ENCODE peak calls at places on chromosomes 5 and 9, in ten cellular contexts. S is uterus, C is transverse colon, K is adrenal gland, G is esophagus muscularis mucosa, R is ovary, O is body of pancreas, B is IMR-90, Q is gastrocnemius medialis, N is A549. P is an unnamed sample.

GRCh38 chr9:89440548-89440947 is 57.4 kb downstream of the SEMA4D start:
- DNase-seq in S (no peak), C (peak; percentile 35), K (peak; percentile 63), G (no peak), R (no peak), O (peak; percentile 73), B (no peak), Q (peak; percentile 93), N (no peak), P (peak; percentile 67)

GRCh38 chr5:111673896-111674626 is 82.9 kb downstream of the NREP start:
- DNase-seq in S (no peak), C (no peak), K (no peak), G (peak; percentile 14), R (no peak), O (no peak), B (no peak), Q (no peak), N (no peak), P (no peak)

GRCh38 chr5:125053179-125053578 is 306.7 kb upstream of the ZNF608 start:
- DNase-seq in S (no peak), C (no peak), K (no peak), G (no peak), R (no peak), O (no peak), B (no peak), Q (no peak), N (no peak), P (no peak)

GRCh38 chr5:136538534-136538933 is 173.2 kb upstream of the TRPC7 start:
- DNase-seq in S (no peak), C (no peak), K (no peak), G (no peak), R (no peak), O (no peak), B (no peak), Q (no peak), N (no peak), P (no peak)

GRCh38 chr5:78213799-78214198 is 80.7 kb downstream of the AP3B1 start:
- DNase-seq in S (no peak), C (no peak), K (no peak), G (no peak), R (no peak), O (no peak), B (no peak), Q (no peak), N (no peak), P (no peak)

GRCh38 chr5:170632985-170633234 is 129.1 kb downstream of the KCNIP1 start:
- DNase-seq in S (peak; percentile 77), C (peak; percentile 45), K (no peak), G (no peak), R (peak; percentile 76), O (no peak), B (no peak), Q (no peak), N (no peak), P (no peak)

GRCh38 chr5:138287252-138287651 is 12.8 kb upstream of the GFRA3 start:
- DNase-seq in S (no peak), C (no peak), K (no peak), G (no peak), R (no peak), O (no peak), B (no peak), Q (no peak), N (no peak), P (no peak)

GRCh38 chr9:131732061-131732526 is 7.8 kb downstream of the RAPGEF1 start:
- DNase-seq in S (no peak), C (peak; percentile 57), K (no peak), G (no peak), R (no peak), O (no peak), B (peak; percentile 78), Q (peak; percentile 76), N (no peak), P (peak; percentile 89)

DNA sequence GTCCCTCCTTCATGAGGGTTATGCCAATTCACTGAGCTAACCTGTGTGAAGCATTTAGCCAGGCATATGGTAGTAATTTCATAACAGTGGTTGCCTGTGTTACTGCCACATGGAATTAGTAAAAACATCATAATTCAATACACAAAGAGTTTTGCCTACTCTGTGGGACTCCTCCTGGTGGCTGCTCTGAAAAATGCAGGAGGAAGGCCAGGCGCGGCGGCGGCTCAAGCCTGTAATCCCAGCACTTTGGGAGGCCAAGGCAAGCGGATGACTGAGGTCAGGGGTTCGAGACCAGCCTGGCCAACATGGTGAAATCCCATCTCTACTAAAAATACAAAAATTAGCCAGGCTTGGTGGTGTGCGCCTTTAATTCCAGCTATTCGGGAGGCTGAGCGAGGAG is 547.3 kb downstream of the CDK5RAP2 start:
- DNase-seq in S (no peak), C (no peak), K (no peak), G (no peak), R (no peak), O (no peak), B (no peak), Q (no peak), N (peak; percentile 13), P (no peak)
- TF ChIP-seq CTCF in S (no peak), C (no peak), K (no peak), G (no peak), R (no peak), O (peak; percentile 10), B (peak; percentile 17), Q (no peak), N (no peak), P (no peak)

DNA sequence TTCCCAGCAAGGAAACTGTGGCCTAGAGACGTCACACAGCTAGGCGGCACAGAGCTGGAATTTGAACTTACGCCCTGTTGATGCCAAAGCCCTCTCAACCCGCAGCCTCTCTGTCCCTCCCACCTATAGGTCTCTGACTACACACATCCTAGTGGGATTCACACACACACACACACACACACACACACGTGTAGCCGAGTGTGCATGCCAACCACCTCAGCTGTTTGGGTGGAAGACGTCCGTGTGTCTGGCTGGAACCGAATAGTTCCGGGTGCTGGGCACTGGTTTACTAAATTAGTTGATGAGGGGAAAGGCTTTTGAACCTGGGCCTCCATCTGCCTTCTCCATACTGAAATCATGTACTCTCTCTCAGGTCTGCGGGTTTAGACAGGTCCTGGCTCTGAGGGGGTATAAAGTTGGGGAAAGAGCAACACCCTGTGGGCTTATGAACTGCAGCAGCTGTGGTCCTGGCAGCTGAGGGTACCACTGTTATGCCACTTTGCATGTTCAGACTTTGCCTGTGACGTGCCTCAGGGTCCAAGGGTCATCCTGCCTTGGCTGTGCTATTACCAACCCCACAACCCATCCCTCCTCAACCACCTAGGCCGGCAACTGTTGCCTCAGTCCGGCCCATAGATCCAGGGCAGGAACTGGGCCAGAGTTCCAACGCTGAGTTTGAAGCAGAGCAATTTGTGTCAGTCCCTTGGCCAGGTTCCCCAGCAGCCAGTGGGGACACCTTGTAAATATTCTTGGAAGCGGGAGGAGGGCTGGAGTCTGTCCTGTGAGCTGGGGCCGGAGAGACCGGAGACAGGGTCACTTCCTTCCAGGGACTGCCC is 50.5 kb downstream of the PSD2 start:
- DNase-seq in S (no peak), C (no peak), K (no peak), G (no peak), R (peak; percentile 13), O (peak; percentile 83), B (no peak), Q (no peak), N (no peak), P (no peak)
- TF ChIP-seq POLR2A in S (no peak), C (no peak), K (no peak), G (no peak), R (no peak), O (no peak), B (no peak), Q (no peak), N (no peak), P (no peak)

GRCh38 chr9:77806697-77807096 is 158.6 kb upstream of the GNA14 start:
- DNase-seq in S (no peak), C (no peak), K (no peak), G (no peak), R (no peak), O (no peak), B (no peak), Q (no peak), N (no peak), P (no peak)

GRCh38 chr9:77807295-77807694 is 159.2 kb upstream of the GNA14 start:
- DNase-seq in S (no peak), C (no peak), K (no peak), G (no peak), R (no peak), O (no peak), B (peak; percentile 93), Q (peak; percentile 37), N (peak; percentile 27), P (no peak)

GRCh38 chr9:77809552-77809951 is 161.4 kb upstream of the GNA14 start:
- DNase-seq in S (no peak), C (no peak), K (no peak), G (no peak), R (no peak), O (no peak), B (peak; percentile 29), Q (no peak), N (no peak), P (no peak)

GRCh38 chr9:77808750-77809079 is 160.6 kb upstream of the GNA14 start:
- DNase-seq in S (no peak), C (no peak), K (no peak), G (no peak), R (no peak), O (no peak), B (no peak), Q (no peak), N (no peak), P (no peak)

DNA sequence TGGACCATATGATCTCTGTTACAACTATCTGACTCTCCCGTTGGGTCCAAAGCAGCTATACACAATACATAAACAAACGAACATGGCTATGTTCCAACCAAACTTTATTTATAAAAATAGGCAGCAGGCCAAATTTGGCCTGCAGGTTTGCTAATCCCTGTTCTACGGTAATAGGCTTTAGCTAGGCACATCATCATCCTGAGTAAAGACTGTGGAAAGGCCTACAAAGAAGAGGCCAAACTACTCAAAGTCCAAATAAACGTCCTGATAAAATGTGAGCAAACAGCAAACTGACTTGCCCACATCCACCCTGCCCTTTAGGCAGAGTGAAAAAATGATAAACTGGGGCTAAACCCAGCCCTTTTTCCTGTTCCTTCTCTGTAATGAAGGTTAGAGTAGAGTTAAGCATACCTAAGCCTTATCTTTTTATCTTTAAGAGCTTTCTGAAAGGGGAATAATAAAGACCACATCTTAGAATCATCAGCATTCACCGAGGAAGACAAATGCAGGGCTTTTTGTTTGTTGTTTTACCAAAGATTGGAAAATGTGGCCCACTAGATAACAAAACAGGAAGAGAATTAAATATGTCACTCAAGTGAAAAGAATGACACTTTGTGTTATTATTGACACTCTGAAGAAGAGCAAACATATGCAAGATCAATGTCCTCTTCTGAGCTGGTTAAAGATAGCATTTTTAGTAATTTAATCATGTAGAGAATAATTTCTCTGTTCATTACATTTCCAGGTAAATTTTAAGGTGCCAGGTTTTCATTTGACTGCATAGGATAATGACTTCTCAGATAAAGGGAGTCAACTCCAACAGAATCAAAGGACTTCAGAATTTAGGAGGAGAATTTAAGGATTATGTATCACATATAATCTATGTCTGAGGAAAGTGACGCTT is 160.0 kb upstream of the GNA14 start:
- DNase-seq in S (no peak), C (no peak), K (no peak), G (no peak), R (no peak), O (no peak), B (no peak), Q (no peak), N (no peak), P (no peak)
- H3K27ac ChIP-seq in S (no peak overlapping the region), C (peak overlapping the region; percentile 42), K (no peak overlapping the region), G (no peak overlapping the region), R (no peak overlapping the region), O (no peak overlapping the region), B (peak overlapping the region; percentile 29), Q (peak overlapping the region; percentile 76), N (peak overlapping the region; percentile 36), P (no peak overlapping the region)

DNA sequence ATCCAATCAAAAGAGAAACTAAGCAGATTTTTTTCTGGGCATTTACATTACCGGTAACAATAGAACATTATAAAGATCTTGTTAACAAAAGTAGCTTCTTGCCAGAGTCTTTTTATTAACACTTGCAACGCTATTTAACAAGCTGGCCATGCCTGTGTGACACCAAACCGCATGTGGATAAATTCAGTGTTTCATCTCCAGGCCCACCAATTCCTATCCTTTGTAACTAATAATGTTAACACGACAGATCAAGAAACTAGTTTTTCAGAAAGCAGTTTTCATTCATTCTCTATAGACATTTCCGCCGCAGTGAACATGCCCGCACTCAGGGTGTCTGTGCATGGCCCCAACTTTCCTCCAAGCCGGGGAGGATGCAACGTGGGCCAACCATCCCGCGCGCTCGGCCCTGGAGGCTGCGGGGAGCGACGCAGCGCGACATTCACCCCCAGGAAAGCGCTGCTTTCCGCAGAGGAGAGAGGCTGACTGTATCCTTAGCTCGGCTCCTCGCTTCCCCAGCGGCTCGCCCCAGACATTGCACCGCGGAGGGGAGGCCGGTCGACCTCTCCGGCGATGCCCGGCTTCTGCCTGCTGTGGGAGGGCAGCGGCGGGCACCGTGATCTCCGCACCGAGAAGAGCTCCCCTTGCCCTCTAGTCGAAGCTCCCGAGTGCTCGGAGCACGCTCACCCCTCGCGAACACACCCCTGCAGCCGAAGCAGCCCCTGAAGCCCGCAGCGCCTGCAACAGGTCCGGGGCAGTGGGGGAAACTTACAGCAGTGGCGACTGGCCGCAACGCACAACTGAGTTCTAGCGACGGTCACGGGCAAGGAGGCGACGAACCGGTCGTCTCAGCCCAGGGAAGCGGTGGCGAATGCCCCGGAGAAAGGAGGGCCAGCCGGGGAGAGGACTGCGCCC is 734 bp downstream of the ENC1 start:
- DNase-seq in S (peak; percentile 39), C (peak; percentile 47), K (peak; percentile 64), G (no peak), R (peak; percentile 41), O (peak; percentile 48), B (peak; percentile 49), Q (peak; percentile 15), N (peak; percentile 44), P (peak; percentile 52)
- TF ChIP-seq CTCF in S (no peak), C (peak; percentile 15), K (no peak), G (no peak), R (no peak), O (peak; percentile 42), B (no peak), Q (no peak), N (no peak), P (no peak)